ENCODE peak calls at places on chromosomes 11 and 22, in four cellular contexts. L is lower lobe of right lung, G is pancreas, K is left lung. W is an unnamed sample.

GRCh38 chr11:19869466-19869865 is 156.8 kb downstream of the NAV2 start:
- DNase-seq in K (no peak), G (no peak), L (no peak), W (no peak)

GRCh38 chr11:13140873-13141655 is 131.9 kb downstream of the RASSF10 start:
- DNase-seq in K (peak; percentile 33), G (no peak), L (peak; percentile 53), W (no peak)

GRCh38 chr11:134244593-134244992 is 8.6 kb downstream of the THYN1 start:
- DNase-seq in K (no peak), L (no peak), G (no peak), W (no peak)

GRCh38 chr22:35622132-35622913 is 5.2 kb upstream of the MB start:
- DNase-seq in L (peak; percentile 60), K (no peak), G (peak; percentile 80), W (peak; percentile 74)

GRCh38 chr22:26502688-26503561 is 9.3 kb downstream of the TFIP11 start:
- DNase-seq in L (no peak), K (no peak), G (no peak), W (peak; percentile 25)

GRCh38 chr11:64659417-64660144 is 63.4 kb downstream of the NRXN2 start:
- DNase-seq in K (no peak), G (no peak), L (peak; percentile 22), W (no peak)

GRCh38 chr22:42947211-42947990 is 67.5 kb downstream of the PACSIN2 start:
- DNase-seq in K (no peak), L (no peak), G (peak; percentile 90), W (peak; percentile 55)

GRCh38 chr22:33605201-33605600 is 315.1 kb downstream of the LARGE1 start:
- DNase-seq in G (no peak), K (no peak), L (no peak), W (no peak)

GRCh38 chr11:18737642-18738041 is 11.7 kb upstream of the IGSF22 start:
- DNase-seq in G (no peak), L (no peak), K (no peak), W (no peak)

GRCh38 chr11:28963189-28963588 is 855.0 kb downstream of the METTL15 start:
- DNase-seq in L (no peak), K (no peak), G (no peak), W (no peak)

GRCh38 chr11:96342971-96343711 is at the start of gene MAML2:
- DNase-seq in G (peak; percentile 87), L (peak; percentile 94), K (peak; percentile 97), W (peak; percentile 90)

GRCh38 chr22:46085831-46086576 is 64.3 kb upstream of the PPARA start:
- DNase-seq in K (peak; percentile 91), G (peak; percentile 75), L (peak; percentile 91), W (peak; percentile 66)

GRCh38 chr11:90845126-90845525 is 622.3 kb upstream of the CHORDC1 start:
- DNase-seq in L (no peak), G (no peak), K (no peak), W (no peak)

DNA sequence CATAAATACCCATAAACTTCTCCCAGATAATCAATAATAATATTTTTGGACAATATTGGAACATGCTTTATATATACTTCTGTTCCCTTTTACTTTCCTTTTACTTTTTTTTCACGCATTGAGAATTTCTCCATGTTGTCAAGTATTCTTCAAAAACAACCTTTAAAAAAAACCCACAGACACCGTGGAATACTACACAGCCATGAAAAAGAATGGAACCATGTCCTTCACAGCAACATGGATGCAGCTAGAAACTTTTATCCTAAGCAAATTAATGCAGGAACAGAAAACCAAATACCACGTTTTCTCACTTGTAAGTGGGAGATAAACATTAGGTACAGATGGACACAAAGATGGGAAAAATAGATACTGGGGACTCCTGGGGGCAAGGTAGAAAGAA is 854.7 kb downstream of the TBC1D22A start:
- DNase-seq in G (no peak), L (no peak), K (no peak), W (no peak)
- H3K27me3 ChIP-seq in G (peaks cover under 1% of the 10 kb centered on the region), L (peaks cover 28% of the 10 kb centered on the region), K (peaks cover 51% of the 10 kb centered on the region), W (peaks cover 48% of the 10 kb centered on the region)

DNA sequence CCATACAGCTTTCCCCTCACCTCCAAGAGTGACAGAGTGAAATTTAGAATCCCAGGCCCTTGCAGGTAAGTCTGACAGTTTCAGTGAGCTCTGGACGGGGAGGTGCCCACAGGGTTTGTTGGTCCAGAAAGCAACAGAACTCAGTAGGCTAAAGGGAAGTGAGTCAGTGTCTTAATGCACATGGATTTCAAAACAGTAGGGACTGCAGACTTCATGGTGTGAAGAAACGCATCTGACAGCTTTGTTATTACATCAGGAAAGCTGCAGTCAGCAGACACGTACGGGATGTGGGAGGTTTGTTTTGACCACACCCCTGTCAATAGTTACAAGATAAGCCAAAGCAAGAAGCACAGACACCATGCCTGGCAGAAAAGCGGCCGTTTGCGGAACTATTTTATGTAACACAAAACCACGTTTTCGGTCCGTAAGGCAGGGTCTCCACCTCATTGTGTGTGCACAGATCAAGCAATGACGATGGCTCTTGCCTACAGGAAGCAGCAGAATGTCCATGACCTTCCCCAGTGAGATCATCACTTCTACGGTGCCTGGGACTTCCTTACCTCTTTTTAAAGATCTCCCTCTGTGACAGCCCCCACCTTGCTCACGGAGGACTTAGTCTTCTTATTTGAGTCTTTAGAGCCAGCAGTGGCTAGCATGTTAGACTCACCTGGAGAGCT is 58.1 kb upstream of the FTH1 start:
- DNase-seq in K (peak; percentile 78), L (peak; percentile 84), G (no peak), W (peak; percentile 34)
- H3K4me3 ChIP-seq in K (no peak overlapping the region), L (no peak overlapping the region), G (peak overlapping the region; percentile 6), W (no peak overlapping the region)

GRCh38 chr11:62399172-62399867 is 19.5 kb upstream of the SCGB1A1 start:
- DNase-seq in G (peak; percentile 26), L (no peak), K (no peak), W (no peak)
- H3K27ac ChIP-seq in G (no peak overlapping the region), L (peak overlapping the region; percentile 67), K (peak overlapping the region; percentile 23), W (peak overlapping the region; percentile 72)

DNA sequence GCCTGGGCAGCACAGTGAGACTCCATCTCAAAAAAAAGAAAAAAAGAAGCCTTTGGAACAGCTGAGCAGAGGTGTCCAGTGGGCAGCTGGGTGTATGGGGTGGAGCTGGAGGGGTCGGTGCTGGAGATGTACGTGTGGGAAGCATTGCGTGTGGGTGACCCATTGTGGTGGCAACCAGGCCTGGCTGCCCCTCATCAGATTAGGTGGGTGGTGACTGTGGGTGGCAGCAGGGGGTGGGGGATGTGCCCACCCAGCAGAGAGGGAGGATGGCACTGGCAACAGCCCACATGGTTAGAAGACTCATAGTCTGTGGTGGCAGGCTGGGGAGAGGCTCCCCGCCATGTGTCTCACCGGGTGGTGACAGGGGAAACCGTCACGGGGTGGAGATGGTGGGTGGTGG is 27.6 kb downstream of the TP53I11 start:
- DNase-seq in K (no peak), L (no peak), G (no peak), W (no peak)
- H3K27me3 ChIP-seq in K (no peaks in the 10 kb centered on the region), L (no peaks in the 10 kb centered on the region), G (no peaks in the 10 kb centered on the region), W (no peaks in the 10 kb centered on the region)